ENCODE peak calls at places on chromosomes 3 and 15, in ten cellular contexts. Y, A, W, F, O, C, K, V, E and M are unnamed samples.

GRCh38 chr3:101966202-101966722 is 116.9 kb downstream of the NFKBIZ start:
- DNase-seq in W (no peak), Y (no peak), V (no peak), E (no peak), A (no peak), C (no peak), O (no peak), F (no peak), K (no peak), M (no peak)

GRCh38 chr15:78988361-78988911 is 43.6 kb upstream of the CTSH start:
- DNase-seq in F (peak), V (no peak), Y (peak), C (peak), E (no peak), W (peak), A (peak), O (peak), K (no peak), M (no peak)

GRCh38 chr3:186025161-186025560 is 83.7 kb downstream of the ETV5 start:
- DNase-seq in K (no peak), C (no peak), V (no peak), W (no peak), F (no peak), A (no peak), E (no peak), O (peak), Y (no peak), M (no peak)

GRCh38 chr3:46923559-46924350 is 46.2 kb downstream of the PTH1R start:
- DNase-seq in V (no peak), A (no peak), E (no peak), C (no peak), F (peak), O (peak), K (peak), W (peak), Y (peak), M (peak)

GRCh38 chr15:97168704-97169475 is 791.6 kb upstream of the ARRDC4 start:
- DNase-seq in A (no peak), V (no peak), E (no peak), W (no peak), O (no peak), C (no peak), F (no peak), Y (no peak), K (peak), M (no peak)

GRCh38 chr3:171351676-171352075 is 108.5 kb downstream of the TNIK start:
- DNase-seq in O (peak), Y (no peak), F (no peak), W (no peak), A (no peak), K (no peak), E (no peak), C (no peak), V (no peak), M (no peak)

GRCh38 chr15:53882311-53882710 is 95.9 kb upstream of the UNC13C start:
- DNase-seq in K (no peak), E (no peak), Y (no peak), A (no peak), O (no peak), C (no peak), W (no peak), V (no peak), F (no peak), M (no peak)

GRCh38 chr15:50312636-50313035 is 42.4 kb downstream of the GABPB1 start:
- DNase-seq in W (no peak), C (no peak), O (no peak), V (no peak), Y (no peak), K (no peak), F (no peak), A (no peak), E (no peak), M (no peak)

GRCh38 chr3:180036092-180036677 is 552 bp downstream of the PEX5L start:
- DNase-seq in W (no peak), E (no peak), F (no peak), O (no peak), A (peak), Y (no peak), C (no peak), K (peak), V (no peak), M (no peak)

GRCh38 chr3:129230311-129231019 is 18.9 kb upstream of the COPG1 start:
- DNase-seq in E (no peak), O (peak), A (peak), W (no peak), V (no peak), K (no peak), F (no peak), C (no peak), Y (no peak), M (no peak)

GRCh38 chr3:180325533-180325932 is 276.4 kb upstream of the TTC14 start:
- DNase-seq in K (no peak), Y (no peak), W (no peak), A (no peak), O (no peak), F (no peak), E (peak), V (no peak), C (no peak), M (no peak)

GRCh38 chr3:12143949-12144504 is 14.7 kb downstream of the TIMP4 start:
- DNase-seq in O (no peak), Y (peak), A (no peak), K (no peak), V (no peak), F (peak), C (no peak), W (no peak), E (no peak), M (no peak)

GRCh38 chr15:95129589-95129988 is 898.2 kb downstream of the MCTP2 start:
- DNase-seq in O (peak), K (no peak), F (peak), C (no peak), E (no peak), V (no peak), Y (no peak), A (no peak), W (no peak), M (no peak)

GRCh38 chr15:70264014-70264492 is 166.3 kb upstream of the TLE3 start:
- DNase-seq in C (no peak), O (peak), V (no peak), W (peak), A (peak), E (no peak), F (peak), Y (no peak), K (peak), M (no peak)

GRCh38 chr3:138303474-138303873 is 26.2 kb downstream of the NME9 start:
- DNase-seq in F (no peak), C (no peak), O (no peak), Y (no peak), K (no peak), W (no peak), A (no peak), V (no peak), E (no peak), M (no peak)

GRCh38 chr3:117479095-117479494 is 769.5 kb downstream of the TUSC7 start:
- DNase-seq in F (no peak), E (no peak), V (no peak), C (peak), A (no peak), W (no peak), K (no peak), Y (no peak), O (no peak), M (no peak)

GRCh38 chr15:43009206-43009605 is 88.6 kb upstream of the TTBK2 start:
- DNase-seq in C (no peak), E (peak), A (no peak), O (no peak), K (no peak), V (no peak), F (no peak), W (no peak), Y (no peak), M (no peak)

GRCh38 chr3:103992469-103992868 is 1374.2 kb upstream of the ALCAM start:
- DNase-seq in V (no peak), Y (no peak), W (no peak), K (peak), O (no peak), F (no peak), E (no peak), C (no peak), A (no peak), M (no peak)

GRCh38 chr15:70722266-70723123 is 40.9 kb downstream of the UACA start:
- DNase-seq in C (no peak), O (peak), V (no peak), A (peak), E (no peak), Y (no peak), W (no peak), K (peak), F (no peak), M (peak)

GRCh38 chr3:167814441-167814951 is 79.0 kb downstream of the SERPINI1 start:
- DNase-seq in W (no peak), O (no peak), C (no peak), E (no peak), V (no peak), K (no peak), Y (peak), F (no peak), A (no peak), M (no peak)

GRCh38 chr3:172140499-172141391 is 101.4 kb downstream of the FNDC3B start:
- DNase-seq in W (no peak), Y (no peak), V (peak), O (peak), K (peak), C (no peak), E (no peak), F (peak), A (no peak), M (no peak)

GRCh38 chr3:78857494-78858111 is 910.2 kb downstream of the ROBO1 start:
- DNase-seq in A (no peak), W (no peak), C (no peak), V (no peak), F (no peak), Y (no peak), K (no peak), E (no peak), O (no peak), M (no peak)

GRCh38 chr15:51982013-51982769 is 10.6 kb upstream of the LEO1 start:
- DNase-seq in Y (no peak), K (peak), W (no peak), A (peak), F (no peak), E (no peak), C (peak), V (peak), O (peak), M (peak)

GRCh38 chr3:119148493-119149180 is 2.7 kb downstream of the TEX55 start:
- DNase-seq in A (no peak), V (no peak), F (no peak), E (no peak), O (no peak), W (no peak), Y (no peak), K (no peak), C (no peak), M (no peak)

GRCh38 chr3:110697961-110698360 is 373.7 kb upstream of the NECTIN3 start:
- DNase-seq in F (no peak), K (peak), W (no peak), O (peak), C (no peak), E (no peak), V (no peak), Y (no peak), A (no peak), M (no peak)

GRCh38 chr15:39358441-39359041 is 222.3 kb upstream of the THBS1 start:
- DNase-seq in E (no peak), O (peak), Y (peak), A (no peak), F (peak), V (no peak), W (no peak), C (no peak), K (no peak), M (no peak)

GRCh38 chr3:20669184-20669583 is 483.2 kb upstream of the SGO1 start:
- DNase-seq in F (no peak), Y (no peak), V (no peak), W (no peak), K (no peak), A (no peak), O (no peak), E (no peak), C (no peak), M (no peak)

GRCh38 chr15:43527016-43527801 is 9.8 kb downstream of the MAP1A start:
- DNase-seq in Y (no peak), C (no peak), O (no peak), K (no peak), A (no peak), V (no peak), W (no peak), E (no peak), F (peak), M (no peak)

GRCh38 chr3:193805448-193805847 is 212.4 kb downstream of the OPA1 start:
- DNase-seq in O (peak), F (peak), A (no peak), V (no peak), Y (peak), W (no peak), K (no peak), E (no peak), C (no peak), M (no peak)

GRCh38 chr3:83354205-83354604 is 1592.8 kb upstream of the GBE1 start:
- DNase-seq in A (no peak), V (no peak), W (no peak), Y (no peak), E (no peak), F (no peak), O (no peak), K (no peak), C (no peak), M (no peak)

GRCh38 chr15:51184637-51185036 is 89.9 kb upstream of the TNFAIP8L3 start:
- DNase-seq in W (no peak), Y (no peak), O (no peak), A (no peak), E (no peak), V (no peak), F (no peak), C (no peak), K (no peak), M (no peak)

GRCh38 chr3:189233225-189233858 is 61.6 kb downstream of the TPRG1 start:
- DNase-seq in A (no peak), O (peak), K (peak), V (peak), C (no peak), E (no peak), Y (peak), F (no peak), W (no peak), M (no peak)

GRCh38 chr3:62051506-62051905 is 321.8 kb downstream of the FEZF2 start:
- DNase-seq in A (no peak), Y (peak), V (no peak), K (peak), E (no peak), W (no peak), F (no peak), O (peak), C (no peak), M (no peak)

DNA sequence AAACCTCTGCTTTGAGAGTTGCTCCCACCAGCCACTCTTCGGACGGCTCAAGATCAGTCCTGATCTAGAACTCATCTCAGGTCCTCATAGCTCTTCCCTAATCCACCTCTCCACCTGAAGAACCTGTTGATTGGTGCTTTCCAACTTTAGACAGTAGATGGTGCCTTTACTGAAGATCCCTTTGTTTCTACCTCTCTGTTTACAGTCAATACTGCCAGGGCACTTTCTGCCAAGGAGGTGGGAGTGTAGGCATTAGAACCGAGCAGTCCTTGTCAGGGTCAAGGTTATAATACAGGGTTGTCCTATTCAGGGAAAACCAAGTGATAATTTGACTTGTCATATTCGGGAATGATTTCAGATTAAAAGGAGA is 1.2 kb downstream of the CGNL1 start:
- DNase-seq in V (no peak), F (no peak), K (no peak), W (no peak), O (peak), C (no peak), Y (no peak), A (no peak), E (no peak), M (no peak)
- TF ChIP-seq POLR2AphosphoS5 in V (no peak), F (no peak), K (no peak), W (no peak), O (no peak), C (no peak), Y (no peak), A (no peak), E (no peak), M (no peak)

GRCh38 chr3:188053710-188054379 is 100.1 kb upstream of the LPP start:
- DNase-seq in V (peak), Y (no peak), K (no peak), F (no peak), C (no peak), O (no peak), E (no peak), W (no peak), A (no peak), M (no peak)

GRCh38 chr3:188052229-188052965 is 101.6 kb upstream of the LPP start:
- DNase-seq in K (peak), C (no peak), V (no peak), F (peak), W (no peak), A (no peak), Y (peak), O (peak), E (peak), M (no peak)

GRCh38 chr3:188049890-188050530 is 103.9 kb upstream of the LPP start:
- DNase-seq in C (no peak), Y (no peak), W (no peak), F (no peak), K (no peak), O (no peak), A (no peak), E (no peak), V (no peak), M (no peak)

GRCh38 chr3:188052966-188053340 is 101.0 kb upstream of the LPP start:
- DNase-seq in V (no peak), E (no peak), F (no peak), A (no peak), O (no peak), W (no peak), K (no peak), Y (no peak), C (no peak), M (no peak)

GRCh38 chr3:188051801-188052228 is 102.1 kb upstream of the LPP start:
- DNase-seq in O (no peak), V (no peak), Y (no peak), W (no peak), A (no peak), K (peak), F (peak), C (no peak), E (no peak), M (no peak)
- TF ChIP-seq POLR2AphosphoS5 in O (no peak), V (no peak), Y (peak), W (no peak), A (no peak), K (no peak), F (peak), C (no peak), E (no peak), M (no peak)

GRCh38 chr3:111999924-112000835 is 1.5 kb downstream of the TAGLN3 start:
- DNase-seq in O (no peak), E (no peak), A (no peak), Y (no peak), C (no peak), K (peak), F (no peak), V (no peak), W (no peak), M (no peak)

GRCh38 chr3:112001516-112001915 is 2.8 kb downstream of the TAGLN3 start:
- DNase-seq in O (no peak), C (no peak), Y (no peak), E (no peak), W (no peak), K (no peak), A (no peak), V (no peak), F (no peak), M (no peak)

GRCh38 chr3:111998661-111999641 is at the start of gene TAGLN3:
- DNase-seq in V (no peak), Y (peak), C (no peak), A (no peak), K (peak), E (peak), W (no peak), O (peak), F (no peak), M (no peak)

GRCh38 chr3:112002458-112002971 is 3.8 kb downstream of the TAGLN3 start:
- DNase-seq in Y (no peak), E (no peak), F (no peak), A (no peak), K (no peak), O (peak), C (no peak), W (no peak), V (no peak), M (no peak)

GRCh38 chr3:112000971-112001370 is 2.2 kb downstream of the TAGLN3 start:
- DNase-seq in O (no peak), F (no peak), A (no peak), E (no peak), Y (no peak), V (no peak), C (no peak), K (no peak), W (no peak), M (no peak)
- TF ChIP-seq POLR2AphosphoS5 in O (no peak), F (no peak), A (no peak), E (no peak), Y (no peak), V (no peak), C (no peak), K (no peak), W (no peak), M (no peak)

GRCh38 chr3:127224118-127224517 is 31.2 kb downstream of the PRR23E start:
- DNase-seq in A (peak), K (no peak), E (no peak), Y (no peak), O (no peak), V (no peak), C (no peak), W (no peak), F (no peak), M (no peak)

GRCh38 chr3:127226946-127227842 is 34.3 kb downstream of the PRR23E start:
- DNase-seq in C (no peak), O (no peak), E (peak), Y (no peak), A (no peak), K (peak), W (no peak), V (no peak), F (no peak), M (peak)

GRCh38 chr3:127222664-127223063 is 29.7 kb downstream of the PRR23E start:
- DNase-seq in A (no peak), Y (no peak), V (no peak), C (no peak), W (no peak), F (no peak), K (no peak), O (no peak), E (no peak), M (no peak)

GRCh38 chr3:127228866-127229265 is 35.9 kb downstream of the PRR23E start:
- DNase-seq in C (peak), Y (no peak), E (no peak), F (no peak), V (no peak), O (no peak), K (no peak), W (no peak), A (no peak), M (no peak)

GRCh38 chr3:127226451-127226850 is 33.5 kb downstream of the PRR23E start:
- DNase-seq in C (no peak), W (no peak), V (no peak), A (no peak), O (no peak), E (no peak), F (no peak), Y (no peak), K (no peak), M (no peak)
- TF ChIP-seq POLR2AphosphoS5 in C (no peak), W (no peak), V (no peak), A (no peak), O (no peak), E (no peak), F (no peak), Y (no peak), K (no peak), M (no peak)

GRCh38 chr15:37107754-37108724 is 7.7 kb upstream of the MEIS2 start:
- DNase-seq in W (no peak), K (no peak), F (no peak), E (no peak), Y (no peak), V (no peak), O (no peak), C (no peak), A (no peak), M (no peak)

GRCh38 chr15:37106490-37107001 is 6.2 kb upstream of the MEIS2 start:
- DNase-seq in A (no peak), O (peak), Y (no peak), F (peak), K (peak), V (no peak), W (peak), E (no peak), C (no peak), M (no peak)

GRCh38 chr15:37108725-37109124 is 8.4 kb upstream of the MEIS2 start:
- DNase-seq in V (no peak), F (no peak), W (no peak), Y (no peak), C (no peak), O (no peak), K (no peak), A (no peak), E (no peak), M (no peak)

GRCh38 chr15:37105795-37106333 is 5.5 kb upstream of the MEIS2 start:
- DNase-seq in A (no peak), Y (no peak), E (no peak), K (no peak), F (no peak), V (no peak), O (no peak), W (no peak), C (no peak), M (no peak)

DNA sequence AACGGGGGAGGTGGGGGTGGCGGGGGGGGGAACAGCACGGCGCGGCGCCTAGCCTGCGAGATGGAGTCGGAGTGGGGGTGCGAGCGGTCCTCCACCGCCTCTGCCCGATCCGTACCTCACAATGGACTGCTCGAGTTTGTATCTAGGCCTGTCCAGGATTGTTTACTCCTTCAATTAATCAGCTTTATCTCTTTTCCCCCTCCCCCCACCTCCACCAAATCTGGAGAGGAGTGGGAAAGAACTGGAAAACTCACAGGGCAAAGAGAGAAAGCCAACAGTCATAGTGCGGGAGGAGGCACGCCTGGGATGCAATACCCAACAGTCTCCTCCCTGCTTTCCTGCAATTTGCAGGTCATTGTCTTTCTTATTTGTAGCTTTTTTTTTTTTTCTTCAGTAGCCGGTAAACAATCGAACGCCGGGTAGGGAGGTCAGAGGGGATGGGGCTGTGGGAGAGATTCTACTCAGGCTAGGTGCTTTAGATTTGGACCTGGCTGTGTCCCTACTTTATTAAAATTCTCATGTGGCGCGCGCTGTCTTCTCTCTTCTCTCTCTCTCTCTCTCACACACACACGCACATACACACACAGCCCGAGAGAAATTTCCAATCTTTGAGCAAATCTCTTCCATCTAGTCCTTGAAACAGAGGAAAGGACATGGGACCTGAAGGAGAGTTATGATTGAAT is 6.9 kb upstream of the MEIS2 start:
- DNase-seq in A (no peak), O (no peak), K (peak), E (peak), W (no peak), C (no peak), F (peak), Y (no peak), V (no peak), M (no peak)
- TF ChIP-seq POLR2AphosphoS5 in A (no peak), O (no peak), K (no peak), E (no peak), W (no peak), C (no peak), F (no peak), Y (no peak), V (no peak), M (no peak)